ENCODE peak calls at places on chromosomes 3 and 15, in five cellular contexts. M is AG04450, Y is GM23338, A is right atrium auricular region, U is astrocyte of the spinal cord. R is an unnamed sample.

GRCh38 chr3:9625656-9626055 is 23.6 kb upstream of the MTMR14 start:
- DNase-seq in Y (no peak), U (no peak), M (no peak), A (no peak), R (no peak)

GRCh38 chr3:134985841-134986520 is 190.9 kb downstream of the EPHB1 start:
- DNase-seq in U (no peak), Y (no peak), M (no peak), A (no peak), R (peak)

GRCh38 chr15:63338170-63338569 is 43.5 kb downstream of the CA12 start:
- DNase-seq in U (peak), M (no peak), Y (no peak), A (no peak), R (peak)

GRCh38 chr15:64642875-64643274 is 132.5 kb downstream of the RBPMS2 start:
- DNase-seq in U (no peak), Y (no peak), A (no peak), M (no peak), R (no peak)

GRCh38 chr15:60479361-60479684 is 381 bp upstream of the ICE2 start:
- DNase-seq in M (no peak), Y (no peak), U (no peak), A (no peak), R (no peak)

GRCh38 chr3:99884484-99884883 is 66.8 kb downstream of the CMSS1 start:
- DNase-seq in M (no peak), A (no peak), U (no peak), Y (no peak), R (no peak)

GRCh38 chr3:107061466-107061865 is 315.8 kb upstream of the CCDC54 start:
- DNase-seq in M (no peak), U (no peak), A (no peak), Y (no peak), R (peak)

GRCh38 chr15:73704869-73705645 is 20.9 kb downstream of the CD276 start:
- DNase-seq in U (peak), Y (peak), M (no peak), A (no peak), R (no peak)

GRCh38 chr15:73873889-73874511 is 636 bp downstream of the TBC1D21 start:
- DNase-seq in A (no peak), Y (peak), U (peak), M (peak), R (peak)

GRCh38 chr3:52793702-52794611 is 639 bp upstream of the ITIH3 start:
- DNase-seq in U (no peak), A (no peak), Y (no peak), M (no peak), R (no peak)

GRCh38 chr15:90211009-90211408 is 9.9 kb downstream of the SEMA4B start:
- DNase-seq in M (no peak), A (no peak), U (no peak), Y (no peak), R (no peak)

GRCh38 chr3:37174532-37175126 is at the start of gene LRRFIP2:
- DNase-seq in M (no peak), U (peak), A (no peak), Y (no peak), R (peak)

GRCh38 chr15:27414168-27414870 is 443.3 kb downstream of the GABRG3 start:
- DNase-seq in Y (no peak), A (no peak), M (no peak), U (peak), R (no peak)

GRCh38 chr3:17969244-17969643 is 226.8 kb upstream of the TBC1D5 start:
- DNase-seq in Y (no peak), A (no peak), M (no peak), U (no peak), R (no peak)

GRCh38 chr3:139778884-139779283 is 101.1 kb upstream of the NMNAT3 start:
- DNase-seq in A (peak), Y (no peak), U (no peak), M (no peak), R (no peak)

GRCh38 chr3:193598202-193598601 is 5.2 kb downstream of the OPA1 start:
- DNase-seq in U (no peak), A (no peak), M (no peak), Y (no peak), R (no peak)

DNA sequence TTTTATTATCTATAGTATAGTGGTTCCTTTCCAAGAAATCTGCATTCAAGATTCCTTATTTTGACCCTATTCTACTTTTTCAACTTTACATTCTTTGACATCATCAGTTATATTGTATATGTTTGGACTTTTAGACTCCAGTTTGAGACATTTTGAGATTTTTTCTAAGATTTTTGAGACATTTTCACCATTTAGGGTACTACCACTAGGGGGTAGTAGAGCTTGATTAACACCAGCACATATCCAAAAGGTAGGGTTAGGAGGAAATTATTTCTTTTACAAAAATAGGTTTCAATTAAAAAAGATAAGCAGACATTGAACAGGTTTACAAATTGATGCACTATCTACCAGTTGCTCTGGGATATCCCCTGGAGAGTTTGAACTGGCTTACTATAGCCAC is 262.5 kb downstream of the SCAPER start:
- DNase-seq in A (no peak), Y (peak), U (no peak), M (no peak), R (no peak)
- TF ChIP-seq CTCF in A (peak), Y (no peak), U (peak), M (peak), R (no peak)

GRCh38 chr15:68316061-68316804 is 38.7 kb downstream of the FEM1B start:
- DNase-seq in Y (peak), U (peak), M (no peak), A (no peak), R (no peak)
- TF ChIP-seq CTCF in Y (peak), U (peak), M (peak), A (no peak), R (peak)

GRCh38 chr3:126295407-126295939 is 61.7 kb downstream of the KLF15 start:
- DNase-seq in M (no peak), U (no peak), Y (no peak), A (no peak), R (no peak)
- TF ChIP-seq CTCF in M (no peak), U (no peak), Y (no peak), A (no peak), R (no peak)

DNA sequence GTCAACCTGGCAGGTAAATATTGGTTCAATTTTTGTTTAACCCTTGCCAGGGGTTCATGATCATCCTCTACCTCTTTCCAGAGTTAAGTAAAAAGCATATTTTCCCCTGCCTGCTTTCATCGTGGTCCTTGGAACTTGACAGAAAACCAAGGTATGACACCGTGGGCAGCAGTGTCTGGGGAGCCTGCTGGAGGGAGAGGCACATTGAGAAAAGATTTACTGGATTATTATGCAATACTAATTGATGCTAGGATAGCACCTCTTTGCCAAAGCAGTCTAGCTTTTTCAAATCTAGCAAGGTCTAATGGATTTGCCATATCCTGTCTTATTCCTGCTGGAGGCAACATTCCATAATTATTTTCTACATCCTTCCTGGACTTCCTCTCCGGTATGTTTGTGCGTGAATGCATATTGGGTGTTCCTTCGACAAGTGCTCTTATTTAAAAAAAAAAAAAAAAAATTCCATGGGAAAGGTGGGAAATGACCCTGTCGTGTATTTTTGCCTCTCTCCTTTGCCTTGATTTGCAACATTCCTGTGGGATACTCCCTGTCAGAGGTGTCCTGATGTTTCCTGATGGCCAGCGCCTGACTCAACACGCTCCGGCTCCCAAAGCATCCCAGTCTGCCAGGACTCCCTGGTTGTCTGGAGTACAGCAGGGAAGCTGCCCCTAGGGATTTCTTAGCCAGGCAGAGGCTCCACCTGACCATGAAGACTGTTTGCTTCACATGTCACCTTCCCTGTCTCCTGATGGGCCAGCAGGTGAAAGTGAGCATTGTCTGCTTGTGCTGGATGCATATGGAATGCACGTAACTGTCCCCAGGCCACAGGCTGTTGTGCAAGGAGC is 6.3 kb downstream of the BHLHE40 start:
- DNase-seq in A (no peak), U (peak), M (no peak), Y (peak), R (no peak)
- TF ChIP-seq CTCF in A (no peak), U (no peak), M (no peak), Y (no peak), R (no peak)

DNA sequence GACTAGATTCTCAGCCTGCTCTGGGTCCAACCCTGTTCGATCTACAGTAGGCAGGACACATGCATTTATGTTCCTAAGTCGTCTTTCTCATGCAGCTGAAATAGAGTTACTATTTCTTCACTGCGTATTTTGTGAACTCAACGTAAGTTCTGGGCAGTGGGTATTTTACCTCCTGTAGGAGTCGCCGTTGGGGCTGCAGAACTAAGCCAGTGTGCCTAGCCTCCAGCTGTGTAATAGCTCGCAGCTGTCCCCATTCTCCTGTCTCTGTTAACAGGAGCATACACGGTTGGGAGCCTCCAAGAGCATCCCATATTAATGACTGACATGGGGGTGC is 58.4 kb upstream of the HRH1 start:
- DNase-seq in Y (peak), A (no peak), U (no peak), M (no peak), R (no peak)
- TF ChIP-seq CTCF in Y (peak), A (no peak), U (peak), M (peak), R (peak)

DNA sequence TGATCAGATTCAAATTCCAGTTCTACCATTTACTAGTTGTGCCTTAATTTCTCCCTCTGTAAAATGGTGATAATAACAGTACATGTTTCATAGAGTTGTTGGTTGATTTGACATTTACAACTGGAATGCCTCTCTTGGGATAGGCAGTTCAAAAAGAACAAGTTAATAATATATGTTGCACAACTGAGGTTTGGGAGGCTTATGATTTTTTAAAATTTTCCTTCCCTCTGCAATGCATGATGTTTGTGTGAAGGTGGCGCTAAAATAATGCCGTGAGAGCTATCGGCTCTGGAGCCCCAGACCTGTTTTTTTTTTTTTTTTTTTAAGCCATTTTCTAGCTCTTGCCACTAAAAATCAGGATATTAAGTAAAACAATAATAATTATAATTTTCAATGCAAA is 18.6 kb downstream of the DNAJB11 start:
- DNase-seq in M (no peak), A (no peak), U (no peak), Y (peak), R (peak)
- TF ChIP-seq CTCF in M (peak), A (no peak), U (peak), Y (peak), R (no peak)

GRCh38 chr3:24088782-24089181 is 143.7 kb downstream of the NR1D2 start:
- DNase-seq in Y (peak), A (no peak), U (peak), M (no peak), R (peak)
- TF ChIP-seq CTCF in Y (peak), A (peak), U (peak), M (peak), R (peak)